ENCODE peak calls at places on chromosomes 13 and 19, in four cellular contexts. Q, T, M and Z are unnamed samples.

GRCh38 chr19:5489511-5489910 is 34.3 kb downstream of the ZNRF4 start:
- DNase-seq in Q (no peak), M (no peak), T (no peak), Z (no peak)

GRCh38 chr13:109862627-109863026 is 76.2 kb upstream of the IRS2 start:
- DNase-seq in T (no peak), M (no peak), Q (no peak), Z (peak)

GRCh38 chr19:41620171-41620570 is 6.7 kb downstream of the CEACAM4 start:
- DNase-seq in Q (no peak), M (no peak), T (no peak), Z (no peak)

GRCh38 chr13:65472336-65472735 is 1757.8 kb downstream of the PCDH9 start:
- DNase-seq in M (no peak), T (no peak), Q (no peak), Z (peak)

GRCh38 chr19:38049105-38049649 is 142.2 kb downstream of the SIPA1L3 start:
- DNase-seq in Q (no peak), T (peak), M (no peak), Z (peak)

GRCh38 chr13:73070451-73070850 is 11.6 kb downstream of the KLF5 start:
- DNase-seq in M (no peak), T (no peak), Q (no peak), Z (no peak)

GRCh38 chr19:21335721-21336120 is 6.5 kb upstream of the ZNF708 start:
- DNase-seq in T (no peak), M (no peak), Q (no peak), Z (no peak)

GRCh38 chr19:14471436-14472187 is 3.5 kb downstream of the PTGER1 start:
- DNase-seq in Q (no peak), T (no peak), M (no peak), Z (no peak)

GRCh38 chr19:38831142-38831605 is 420 bp downstream of the ECH1 start:
- DNase-seq in Q (peak), T (no peak), M (peak), Z (peak)

GRCh38 chr19:928471-929259 is 2.8 kb downstream of the ARID3A start:
- DNase-seq in M (no peak), T (no peak), Q (peak), Z (peak)